ENCODE peak calls at places on chromosomes 12 and 14, in seven cellular contexts. One of them, this sample, is unnamed.

GRCh38 chr12:90896164-90896563 is 58.8 kb downstream of the CCER1 start:
- DNase-seq in PC-3: peak; percentile 73
- DNase-seq in GM23338: no peak
- DNase-seq in OCI-LY7: no peak
- DNase-seq in fibroblast of lung: peak; percentile 56
- DNase-seq in mammary epithelial cell: peak; percentile 64
- DNase-seq in IMR-90: peak; percentile 82
- DNase-seq in this sample: no peak

GRCh38 chr12:42584539-42585174 is 4.9 kb downstream of the PRICKLE1 start:
- DNase-seq in PC-3: no peak
- DNase-seq in GM23338: no peak
- DNase-seq in OCI-LY7: no peak
- DNase-seq in fibroblast of lung: peak; percentile 59
- DNase-seq in mammary epithelial cell: no peak
- DNase-seq in IMR-90: no peak
- DNase-seq in this sample: no peak

GRCh38 chr12:72432037-72432604 is 160.0 kb downstream of the TRHDE start:
- DNase-seq in PC-3: no peak
- DNase-seq in GM23338: no peak
- DNase-seq in OCI-LY7: no peak
- DNase-seq in fibroblast of lung: no peak
- DNase-seq in mammary epithelial cell: no peak
- DNase-seq in IMR-90: no peak
- DNase-seq in this sample: no peak

GRCh38 chr14:102370305-102370809 is 7.6 kb downstream of the TECPR2 start:
- DNase-seq in PC-3: no peak
- DNase-seq in GM23338: no peak
- DNase-seq in OCI-LY7: peak; percentile 69
- DNase-seq in fibroblast of lung: no peak
- DNase-seq in mammary epithelial cell: peak; percentile 14
- DNase-seq in IMR-90: peak; percentile 13
- DNase-seq in this sample: peak; percentile 52

GRCh38 chr14:93132472-93133065 is 16.8 kb upstream of the ITPK1 start:
- DNase-seq in PC-3: peak; percentile 43
- DNase-seq in GM23338: peak; percentile 62
- DNase-seq in OCI-LY7: peak; percentile 53
- DNase-seq in fibroblast of lung: peak; percentile 51
- DNase-seq in mammary epithelial cell: no peak
- DNase-seq in IMR-90: peak; percentile 22
- DNase-seq in this sample: peak; percentile 76

GRCh38 chr14:56131004-56131864 is 13.0 kb downstream of the PELI2 start:
- DNase-seq in PC-3: no peak
- DNase-seq in GM23338: no peak
- DNase-seq in OCI-LY7: no peak
- DNase-seq in fibroblast of lung: no peak
- DNase-seq in mammary epithelial cell: no peak
- DNase-seq in IMR-90: no peak
- DNase-seq in this sample: no peak

GRCh38 chr12:100794441-100795192 is at the start of gene ANO4:
- DNase-seq in PC-3: no peak
- DNase-seq in GM23338: peak; percentile 42
- DNase-seq in OCI-LY7: no peak
- DNase-seq in fibroblast of lung: peak; percentile 33
- DNase-seq in mammary epithelial cell: peak; percentile 14
- DNase-seq in IMR-90: peak; percentile 29
- DNase-seq in this sample: no peak

GRCh38 chr14:92653162-92653651 is 95.2 kb downstream of the LGMN start:
- DNase-seq in PC-3: no peak
- DNase-seq in GM23338: no peak
- DNase-seq in OCI-LY7: no peak
- DNase-seq in fibroblast of lung: no peak
- DNase-seq in mammary epithelial cell: no peak
- DNase-seq in IMR-90: no peak
- DNase-seq in this sample: no peak

GRCh38 chr14:89787525-89787924 is 167.0 kb downstream of the EFCAB11 start:
- DNase-seq in PC-3: peak; percentile 14
- DNase-seq in GM23338: no peak
- DNase-seq in OCI-LY7: no peak
- DNase-seq in fibroblast of lung: no peak
- DNase-seq in mammary epithelial cell: no peak
- DNase-seq in IMR-90: peak; percentile 71
- DNase-seq in this sample: no peak

GRCh38 chr12:93122569-93123091 is 193.5 kb upstream of the EEA1 start:
- DNase-seq in PC-3: no peak
- DNase-seq in GM23338: no peak
- DNase-seq in OCI-LY7: no peak
- DNase-seq in fibroblast of lung: no peak
- DNase-seq in mammary epithelial cell: peak; percentile 98
- DNase-seq in IMR-90: no peak
- DNase-seq in this sample: no peak

GRCh38 chr12:122356192-122356635 is 66.3 kb downstream of the CLIP1 start:
- DNase-seq in PC-3: peak; percentile 79
- DNase-seq in GM23338: peak; percentile 69
- DNase-seq in OCI-LY7: peak; percentile 68
- DNase-seq in fibroblast of lung: peak; percentile 86
- DNase-seq in mammary epithelial cell: peak; percentile 72
- DNase-seq in IMR-90: peak; percentile 78
- DNase-seq in this sample: peak; percentile 88

GRCh38 chr12:106333010-106333409 is 24.5 kb upstream of the POLR3B start:
- DNase-seq in PC-3: no peak
- DNase-seq in GM23338: no peak
- DNase-seq in OCI-LY7: no peak
- DNase-seq in fibroblast of lung: no peak
- DNase-seq in mammary epithelial cell: no peak
- DNase-seq in IMR-90: no peak
- DNase-seq in this sample: peak; percentile 35

GRCh38 chr12:52945389-52946232 is 3.3 kb upstream of the KRT18 start:
- DNase-seq in PC-3: peak; percentile 67
- DNase-seq in GM23338: peak; percentile 90
- DNase-seq in OCI-LY7: no peak
- DNase-seq in fibroblast of lung: peak; percentile 16
- DNase-seq in mammary epithelial cell: peak; percentile 33
- DNase-seq in IMR-90: peak; percentile 62
- DNase-seq in this sample: no peak

GRCh38 chr12:106845910-106846309 is 71.4 kb downstream of the RIC8B start:
- DNase-seq in PC-3: peak; percentile 36
- DNase-seq in GM23338: no peak
- DNase-seq in OCI-LY7: no peak
- DNase-seq in fibroblast of lung: no peak
- DNase-seq in mammary epithelial cell: peak; percentile 7
- DNase-seq in IMR-90: no peak
- DNase-seq in this sample: no peak

DNA sequence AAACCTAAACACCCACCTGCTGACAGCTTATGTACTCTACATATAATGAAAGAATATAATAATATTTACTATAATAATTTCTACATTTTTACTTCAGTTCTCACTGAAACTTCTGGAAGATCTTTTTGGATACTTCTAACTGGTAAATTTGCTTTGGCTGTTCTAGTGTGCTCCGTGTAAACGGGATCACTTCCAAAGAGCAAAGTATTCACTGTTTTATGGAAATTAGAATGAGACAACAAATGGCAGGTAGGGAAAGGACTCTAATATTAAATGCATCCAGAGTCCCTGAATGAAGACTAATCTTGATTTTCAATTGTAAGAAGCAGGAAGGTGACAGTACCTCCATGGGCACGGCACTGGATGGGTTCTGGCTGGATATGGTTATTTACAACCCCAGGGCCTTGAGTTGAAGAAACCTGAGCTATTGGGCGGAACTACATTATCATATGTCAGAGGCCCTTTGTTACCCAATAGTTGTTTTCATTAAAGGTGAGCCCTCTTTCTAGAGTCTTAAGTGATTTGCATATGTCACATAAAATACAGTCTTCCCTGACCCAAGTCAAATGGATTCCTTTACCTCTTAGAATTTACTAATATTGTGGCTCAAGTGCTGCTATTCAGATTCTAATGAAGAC is 10.7 kb downstream of the ERP29 start:
- DNase-seq in PC-3: no peak
- DNase-seq in GM23338: peak; percentile 67
- DNase-seq in OCI-LY7: no peak
- DNase-seq in fibroblast of lung: no peak
- DNase-seq in mammary epithelial cell: no peak
- DNase-seq in IMR-90: no peak
- DNase-seq in this sample: no peak
- H2AFZ ChIP-seq in PC-3: no peak overlapping the region
- H2AFZ ChIP-seq in GM23338: no peak overlapping the region
- H2AFZ ChIP-seq in OCI-LY7: no peak overlapping the region
- H2AFZ ChIP-seq in fibroblast of lung: no peak overlapping the region
- H2AFZ ChIP-seq in mammary epithelial cell: no peak overlapping the region
- H2AFZ ChIP-seq in IMR-90: no peak overlapping the region
- H2AFZ ChIP-seq in this sample: no peak overlapping the region

GRCh38 chr12:64392221-64392620 is 1.7 kb upstream of the C12orf56 start:
- DNase-seq in PC-3: peak; percentile 76
- DNase-seq in GM23338: peak; percentile 79
- DNase-seq in OCI-LY7: peak; percentile 24
- DNase-seq in fibroblast of lung: peak; percentile 69
- DNase-seq in mammary epithelial cell: peak; percentile 30
- DNase-seq in IMR-90: peak; percentile 56
- DNase-seq in this sample: peak; percentile 73

GRCh38 chr12:64389154-64389553 is 1.4 kb downstream of the C12orf56 start:
- DNase-seq in PC-3: no peak
- DNase-seq in GM23338: peak; percentile 31
- DNase-seq in OCI-LY7: no peak
- DNase-seq in fibroblast of lung: no peak
- DNase-seq in mammary epithelial cell: no peak
- DNase-seq in IMR-90: no peak
- DNase-seq in this sample: no peak

GRCh38 chr12:64385468-64385867 is 5.1 kb downstream of the C12orf56 start:
- DNase-seq in PC-3: peak; percentile 79
- DNase-seq in GM23338: no peak
- DNase-seq in OCI-LY7: no peak
- DNase-seq in fibroblast of lung: no peak
- DNase-seq in mammary epithelial cell: peak; percentile 82
- DNase-seq in IMR-90: peak; percentile 31
- DNase-seq in this sample: no peak

GRCh38 chr12:64387201-64387816 is 3.2 kb downstream of the C12orf56 start:
- DNase-seq in PC-3: peak; percentile 80
- DNase-seq in GM23338: no peak
- DNase-seq in OCI-LY7: no peak
- DNase-seq in fibroblast of lung: no peak
- DNase-seq in mammary epithelial cell: peak; percentile 29
- DNase-seq in IMR-90: no peak
- DNase-seq in this sample: no peak

DNA sequence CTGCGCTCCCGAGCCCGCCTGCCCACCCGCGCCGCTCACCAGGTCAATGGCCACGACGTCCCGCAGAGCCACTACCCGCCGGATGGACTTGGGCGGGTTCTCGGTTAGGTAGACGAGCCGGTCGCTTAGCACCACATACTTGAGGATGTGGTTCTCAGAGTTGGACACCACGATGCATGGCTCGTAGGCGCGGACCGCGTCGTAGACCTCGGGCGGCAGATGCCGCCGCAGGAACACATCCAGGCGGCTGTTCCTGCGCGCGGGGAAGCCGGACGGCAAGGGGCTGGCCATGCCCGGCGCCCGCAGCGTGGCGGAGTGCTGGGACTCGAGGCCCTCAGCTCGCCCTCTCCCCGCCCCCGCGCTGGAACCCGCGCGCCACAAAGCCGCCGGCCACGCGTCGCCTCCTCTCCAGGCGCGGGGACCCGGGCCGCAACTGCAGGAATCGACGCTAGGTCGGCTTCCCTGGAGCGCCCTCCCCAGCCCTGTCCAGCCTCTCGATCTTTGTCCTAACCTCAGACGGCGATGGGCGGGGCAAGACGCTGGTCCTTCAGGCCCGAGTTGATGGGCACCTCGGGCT is at the start of gene C12orf56:
- DNase-seq in PC-3: no peak
- DNase-seq in GM23338: peak; percentile 91
- DNase-seq in OCI-LY7: no peak
- DNase-seq in fibroblast of lung: no peak
- DNase-seq in mammary epithelial cell: no peak
- DNase-seq in IMR-90: no peak
- DNase-seq in this sample: no peak
- H3K4me2 ChIP-seq in PC-3: no peak within 1 kb of the TSS
- H3K4me2 ChIP-seq in GM23338: peak within 1 kb of the TSS; percentile 78
- H3K4me2 ChIP-seq in OCI-LY7: no peak within 1 kb of the TSS
- H3K4me2 ChIP-seq in fibroblast of lung: peak within 1 kb of the TSS; percentile 71
- H3K4me2 ChIP-seq in mammary epithelial cell: peak within 1 kb of the TSS; percentile 81
- H3K4me2 ChIP-seq in IMR-90: peak within 1 kb of the TSS; percentile 75
- H3K4me2 ChIP-seq in this sample: no peak within 1 kb of the TSS

DNA sequence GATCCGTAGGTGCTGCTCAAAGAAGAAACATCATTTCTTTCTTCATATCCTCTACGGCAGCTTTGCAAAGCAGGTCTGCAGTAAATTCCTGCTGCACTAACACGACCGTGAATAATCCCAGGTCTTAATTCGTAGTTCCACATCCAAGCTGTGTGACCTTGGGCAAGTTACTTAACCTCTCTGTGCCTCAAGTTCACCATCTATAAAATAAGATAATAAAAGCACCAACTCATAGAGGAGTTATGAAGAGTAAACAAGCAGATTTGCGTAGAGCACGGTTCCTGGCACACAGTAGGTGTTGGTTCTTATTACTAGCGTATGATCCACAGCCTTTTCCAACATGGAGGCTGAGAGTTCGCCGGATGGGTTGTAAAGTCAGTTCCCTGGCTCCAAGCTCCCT is 3.6 kb downstream of the NCOR2 start:
- DNase-seq in PC-3: no peak
- DNase-seq in GM23338: no peak
- DNase-seq in OCI-LY7: no peak
- DNase-seq in fibroblast of lung: no peak
- DNase-seq in mammary epithelial cell: no peak
- DNase-seq in IMR-90: no peak
- DNase-seq in this sample: no peak
- H3K27ac ChIP-seq in PC-3: no peak overlapping the region
- H3K27ac ChIP-seq in GM23338: no peak overlapping the region
- H3K27ac ChIP-seq in OCI-LY7: no peak overlapping the region
- H3K27ac ChIP-seq in fibroblast of lung: no peak overlapping the region
- H3K27ac ChIP-seq in mammary epithelial cell: no peak overlapping the region
- H3K27ac ChIP-seq in IMR-90: no peak overlapping the region
- H3K27ac ChIP-seq in this sample: no peak overlapping the region

DNA sequence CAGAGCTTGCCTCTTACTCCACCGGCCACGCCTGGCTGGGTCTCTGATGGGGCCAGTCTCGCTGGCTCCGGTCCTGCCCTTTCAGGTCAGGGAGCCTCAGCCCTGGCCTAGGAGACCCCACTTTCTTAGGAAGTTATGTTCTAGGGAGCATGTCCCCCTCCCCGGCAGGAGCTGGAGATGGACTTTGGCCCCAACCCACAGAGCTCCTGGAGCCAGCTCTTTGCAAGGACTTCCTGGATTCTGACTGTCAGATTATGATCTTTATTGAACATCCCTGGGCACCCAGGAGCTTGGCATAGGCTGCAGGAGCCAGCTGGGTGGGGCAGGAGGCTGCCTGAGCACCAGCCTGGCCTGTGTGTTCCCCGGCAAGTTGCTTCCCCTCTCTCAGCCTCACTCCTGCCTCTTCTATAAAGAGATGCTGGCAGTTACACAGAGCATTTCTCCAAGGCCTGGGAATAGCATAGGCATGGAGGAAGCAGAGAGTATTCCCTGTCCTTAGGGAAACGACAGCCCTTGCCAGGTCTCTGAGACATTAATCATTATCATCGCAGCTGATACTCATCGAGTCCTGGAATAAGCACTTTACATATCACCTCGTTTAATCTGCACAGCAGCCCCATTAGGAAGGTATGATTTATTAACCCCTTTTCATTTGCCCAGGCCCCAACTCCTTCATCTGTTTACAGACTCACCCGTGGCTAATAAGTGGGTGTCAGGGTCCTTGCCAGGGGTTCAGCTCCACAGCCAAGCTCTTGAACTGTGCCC is 3.4 kb downstream of the DEGS2 start:
- DNase-seq in PC-3: peak; percentile 70
- DNase-seq in GM23338: no peak
- DNase-seq in OCI-LY7: no peak
- DNase-seq in fibroblast of lung: no peak
- DNase-seq in mammary epithelial cell: no peak
- DNase-seq in IMR-90: no peak
- DNase-seq in this sample: no peak
- H2AFZ ChIP-seq in PC-3: no peak overlapping the region
- H2AFZ ChIP-seq in GM23338: no peak overlapping the region
- H2AFZ ChIP-seq in OCI-LY7: no peak overlapping the region
- H2AFZ ChIP-seq in fibroblast of lung: no peak overlapping the region
- H2AFZ ChIP-seq in mammary epithelial cell: no peak overlapping the region
- H2AFZ ChIP-seq in IMR-90: no peak overlapping the region
- H2AFZ ChIP-seq in this sample: no peak overlapping the region